ENCODE peak calls at places on chromosomes 7 and 10, in seven cellular contexts. E is GM12878, A is HCT116, B is HepG2, U is K562, Z is H1, I is SK-N-SH. S is an unnamed sample.

GRCh38 chr10:115861864-115862263 is 411.1 kb downstream of the GFRA1 start:
- DNase-seq in U (no peak), E (no peak), A (no peak), Z (no peak), I (no peak), B (no peak), S (no peak)

GRCh38 chr7:154881046-154881445 is 121.9 kb downstream of the PAXIP1 start:
- DNase-seq in I (no peak), Z (no peak), A (no peak), E (no peak), U (no peak), B (no peak), S (no peak)

GRCh38 chr7:95491634-95492314 is 6.0 kb downstream of the ASB4 start:
- DNase-seq in A (peak), U (peak), Z (no peak), B (peak), I (no peak), E (no peak), S (no peak)

GRCh38 chr10:87691515-87692070 is 31.9 kb downstream of the PAPSS2 start:
- DNase-seq in B (no peak), Z (no peak), I (no peak), U (peak), A (no peak), E (no peak), S (no peak)

GRCh38 chr7:129525225-129525862 is 23.0 kb downstream of the SMKR1 start:
- DNase-seq in E (no peak), I (no peak), A (no peak), B (no peak), U (no peak), Z (no peak), S (no peak)

GRCh38 chr7:123865517-123866117 is 20.6 kb downstream of the HYAL4 start:
- DNase-seq in A (peak), B (peak), U (peak), E (peak), Z (no peak), I (peak), S (peak)

GRCh38 chr7:147523056-147523455 is 1067.5 kb upstream of the C7orf33 start:
- DNase-seq in I (peak), B (no peak), A (no peak), U (no peak), Z (no peak), E (no peak), S (no peak)

GRCh38 chr10:60849217-60849616 is 70.9 kb downstream of the CDK1 start:
- DNase-seq in Z (no peak), B (no peak), U (no peak), I (no peak), A (no peak), E (no peak), S (no peak)

GRCh38 chr10:30591249-30591670 is 38.3 kb downstream of the LYZL2 start:
- DNase-seq in U (peak), Z (no peak), I (peak), A (peak), E (no peak), B (peak), S (peak)

GRCh38 chr10:132834311-132834761 is 48.4 kb upstream of the NKX6-2 start:
- DNase-seq in B (no peak), A (no peak), Z (no peak), U (no peak), I (no peak), E (no peak), S (no peak)

GRCh38 chr10:94066411-94066810 is 72.7 kb downstream of the PLCE1 start:
- DNase-seq in A (no peak), E (no peak), B (peak), I (no peak), Z (no peak), U (peak), S (no peak)

GRCh38 chr7:26704786-26705185 is 159.6 kb downstream of the SKAP2 start:
- DNase-seq in A (no peak), Z (no peak), B (no peak), U (no peak), I (no peak), E (no peak), S (no peak)

GRCh38 chr7:5429253-5429856 is 5.7 kb upstream of the TNRC18 start:
- DNase-seq in Z (peak), U (peak), I (no peak), B (peak), A (no peak), E (no peak), S (no peak)

GRCh38 chr10:31291123-31291522 is 27.9 kb upstream of the ZEB1 start:
- DNase-seq in U (no peak), Z (no peak), E (no peak), I (no peak), A (no peak), B (no peak), S (no peak)

GRCh38 chr10:11181996-11182395 is 164.3 kb downstream of the CELF2 start:
- DNase-seq in A (no peak), I (no peak), Z (no peak), B (no peak), E (no peak), U (no peak), S (no peak)

GRCh38 chr7:33100770-33101169 is 8.4 kb downstream of the RP9 start:
- DNase-seq in B (no peak), I (no peak), Z (no peak), U (no peak), E (no peak), A (no peak), S (no peak)

GRCh38 chr7:2445898-2446555 is 30.2 kb downstream of the GRIFIN start:
- DNase-seq in A (no peak), U (no peak), E (no peak), Z (no peak), B (no peak), I (no peak), S (no peak)

GRCh38 chr10:92239600-92240288 is 51.1 kb downstream of the CPEB3 start:
- DNase-seq in A (no peak), U (no peak), B (no peak), I (peak), E (no peak), Z (peak), S (no peak)

GRCh38 chr10:29784175-29784773 is 149.5 kb upstream of the SVIL start:
- DNase-seq in B (peak), E (no peak), A (peak), I (no peak), Z (no peak), U (no peak), S (peak)

GRCh38 chr7:86689363-86689762 is 45.7 kb downstream of the GRM3 start:
- DNase-seq in U (no peak), E (no peak), A (no peak), I (no peak), B (no peak), Z (no peak), S (no peak)

GRCh38 chr10:124601431-124602120 is 140.0 kb downstream of the LHPP start:
- DNase-seq in U (no peak), Z (no peak), A (no peak), B (no peak), I (no peak), E (peak), S (no peak)

GRCh38 chr10:118405933-118406332 is 63.8 kb upstream of the FAM204A start:
- DNase-seq in U (no peak), Z (no peak), B (no peak), A (no peak), I (no peak), E (no peak), S (no peak)

GRCh38 chr7:18958627-18959026 is 158.8 kb downstream of the TWIST1 start:
- DNase-seq in Z (no peak), E (no peak), A (no peak), U (no peak), I (no peak), B (no peak), S (no peak)

DNA sequence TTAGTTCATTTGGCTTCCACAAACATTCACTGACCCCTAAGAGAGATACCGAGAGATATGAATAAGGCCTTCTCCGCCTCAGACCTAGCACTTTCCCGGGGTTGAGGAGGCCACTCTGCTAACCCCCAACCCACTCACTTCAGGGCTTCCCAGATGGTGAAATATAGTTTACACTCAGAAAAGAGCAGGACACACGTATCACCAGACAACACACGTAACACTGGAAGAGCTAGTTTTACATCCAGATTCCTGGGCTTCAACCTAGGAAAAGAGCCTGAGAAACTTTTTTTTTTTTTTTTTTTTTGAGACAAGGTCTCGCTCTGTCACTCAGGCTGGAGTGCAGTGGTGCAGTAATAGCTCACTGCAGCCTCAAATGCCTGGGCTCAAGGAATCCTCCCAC is 15.2 kb upstream of the DLG5 start:
- DNase-seq in A (no peak), B (no peak), I (no peak), Z (no peak), E (no peak), U (no peak), S (no peak)
- TF ChIP-seq YY1 in A (no peak), B (no peak), I (no peak), Z (no peak), E (no peak), U (no peak), S (no peak)

GRCh38 chr7:93265220-93265619 is 33.1 kb downstream of the VPS50 start:
- DNase-seq in I (no peak), B (peak), U (no peak), A (no peak), Z (no peak), E (no peak), S (no peak)
- TF ChIP-seq YY1 in I (no peak), B (no peak), U (no peak), A (no peak), Z (no peak), E (no peak), S (no peak)

GRCh38 chr7:28354601-28355062 is 57.7 kb upstream of the CREB5 start:
- DNase-seq in A (no peak), B (no peak), E (no peak), I (no peak), Z (no peak), U (no peak), S (no peak)
- TF ChIP-seq YY1 in A (no peak), B (no peak), E (no peak), I (peak), Z (no peak), U (no peak), S (no peak)

DNA sequence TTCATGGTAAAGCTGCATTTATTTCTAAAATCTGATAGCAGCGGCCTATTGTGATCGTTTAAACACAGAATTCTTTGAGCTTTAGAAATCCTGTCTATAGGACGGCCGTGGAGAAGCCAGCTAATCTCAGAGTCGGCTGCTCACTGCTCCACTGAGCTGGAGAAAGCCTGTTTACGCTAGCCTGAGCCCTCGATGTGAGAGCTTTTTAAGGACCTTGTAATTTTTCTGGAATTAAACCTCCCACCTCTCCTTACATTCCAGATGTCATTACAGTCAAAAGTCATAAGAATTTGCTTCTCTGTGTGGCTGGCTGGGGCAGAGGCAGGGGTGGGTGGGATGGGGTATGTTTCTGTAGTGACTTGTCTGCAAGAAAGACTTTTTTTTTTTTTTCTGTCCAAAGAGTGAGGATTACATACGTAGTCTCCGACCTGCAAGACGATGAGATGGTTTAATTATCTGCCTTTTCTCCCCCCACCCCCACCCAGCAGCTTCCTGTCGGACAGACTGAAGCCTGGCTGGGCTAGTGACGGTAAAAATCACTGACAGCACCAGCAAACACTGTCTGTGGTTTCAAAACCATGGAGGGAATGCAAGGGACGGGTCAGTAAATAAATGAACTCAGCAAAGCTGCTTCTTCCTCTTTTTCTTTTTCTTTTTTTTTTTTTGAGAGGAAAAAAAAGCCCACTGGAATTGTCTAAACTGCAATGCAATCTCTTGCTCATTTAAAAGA is 31.8 kb downstream of the TRIM8 start:
- DNase-seq in E (no peak), Z (no peak), B (peak), A (no peak), I (no peak), U (no peak), S (no peak)
- TF ChIP-seq YY1 in E (no peak), Z (no peak), B (no peak), A (no peak), I (no peak), U (no peak), S (no peak)

GRCh38 chr7:7614066-7614738 is 26.4 kb upstream of the UMAD1 start:
- DNase-seq in Z (no peak), E (no peak), I (no peak), B (no peak), A (no peak), U (no peak), S (no peak)

GRCh38 chr7:7618410-7618809 is 22.1 kb upstream of the UMAD1 start:
- DNase-seq in I (no peak), Z (no peak), A (no peak), U (no peak), E (no peak), B (no peak), S (no peak)

GRCh38 chr7:7620644-7621210 is 19.8 kb upstream of the UMAD1 start:
- DNase-seq in E (no peak), I (peak), B (no peak), U (no peak), Z (no peak), A (no peak), S (no peak)

GRCh38 chr7:7620224-7620623 is 20.3 kb upstream of the UMAD1 start:
- DNase-seq in Z (no peak), A (no peak), E (no peak), B (no peak), I (no peak), U (no peak), S (no peak)

GRCh38 chr7:7617550-7617949 is 23.0 kb upstream of the UMAD1 start:
- DNase-seq in I (no peak), U (no peak), A (no peak), Z (no peak), E (no peak), B (no peak), S (no peak)
- TF ChIP-seq YY1 in I (no peak), U (no peak), A (no peak), Z (no peak), E (no peak), B (no peak), S (no peak)

GRCh38 chr10:19200211-19200610 is 151.6 kb downstream of the MALRD1 start:
- DNase-seq in I (no peak), U (no peak), A (no peak), B (no peak), Z (no peak), E (no peak), S (no peak)
- TF ChIP-seq YY1 in I (no peak), U (no peak), A (no peak), B (no peak), Z (no peak), E (no peak), S (no peak)